ENCODE peak calls at places on chromosomes 2 and 18, in five cellular contexts. F is upper lobe of left lung, E is GM12878, J is K562, P is HepG2. L is an unnamed sample.

GRCh38 chr2:126681505-126681904 is 25.5 kb downstream of the GYPC start:
- ATAC-seq in F (no peak), E (no peak), J (no peak), P (no peak), L (no peak)

GRCh38 chr2:173230181-173230580 is 124.5 kb upstream of the CDCA7 start:
- ATAC-seq in F (no peak), E (no peak), J (no peak), P (no peak), L (no peak)

GRCh38 chr2:200275281-200276103 is 31.0 kb upstream of the SPATS2L start:
- ATAC-seq in F (no peak), E (no peak), J (no peak), P (no peak), L (no peak)

GRCh38 chr2:199581935-199582336 is 124.2 kb upstream of the SATB2 start:
- ATAC-seq in F (no peak), E (no peak), J (no peak), P (no peak), L (no peak)

GRCh38 chr2:111622859-111623258 is 261.1 kb downstream of the ANAPC1 start:
- ATAC-seq in F (no peak), E (no peak), J (no peak), P (no peak), L (no peak)

GRCh38 chr2:145360129-145360780 is 840.3 kb upstream of the ZEB2 start:
- ATAC-seq in F (no peak), E (no peak), J (no peak), P (no peak), L (no peak)

GRCh38 chr2:161199885-161200284 is 39.7 kb downstream of the TANK start:
- ATAC-seq in F (no peak), E (peak; percentile 81), J (no peak), P (no peak), L (no peak)

GRCh38 chr18:53458944-53459580 is 765.4 kb downstream of the MBD2 start:
- ATAC-seq in F (no peak), E (no peak), J (no peak), P (no peak), L (no peak)

GRCh38 chr2:88177556-88177955 is 7.4 kb downstream of the THNSL2 start:
- ATAC-seq in F (no peak), E (no peak), J (no peak), P (no peak), L (no peak)

GRCh38 chr18:47458483-47458882 is 207.0 kb upstream of the SKOR2 start:
- ATAC-seq in F (no peak), E (no peak), J (no peak), P (no peak), L (no peak)

GRCh38 chr2:138712212-138712979 is 67.8 kb downstream of the NXPH2 start:
- ATAC-seq in F (no peak), E (peak; percentile 93), J (no peak), P (peak; percentile 76), L (no peak)

GRCh38 chr18:13126966-13127598 is 91.5 kb upstream of the LDLRAD4 start:
- ATAC-seq in F (peak; percentile 21), E (no peak), J (peak; percentile 23), P (no peak), L (no peak)

GRCh38 chr2:222433381-222434173 is 9.2 kb downstream of the SGPP2 start:
- ATAC-seq in F (no peak), E (peak; percentile 77), J (no peak), P (no peak), L (no peak)

GRCh38 chr2:60247471-60247870 is 306.0 kb downstream of the BCL11A start:
- ATAC-seq in F (no peak), E (no peak), J (no peak), P (no peak), L (no peak)
- H3K27me3 ChIP-seq in F (no peaks in the 10 kb centered on the region), E (no peaks in the 10 kb centered on the region), J (no peaks in the 10 kb centered on the region), P (no peaks in the 10 kb centered on the region), L (no peaks in the 10 kb centered on the region)

GRCh38 chr18:70374154-70374553 is 85.3 kb downstream of the SOCS6 start:
- ATAC-seq in F (no peak), E (no peak), J (no peak), P (no peak), L (no peak)

GRCh38 chr18:70376137-70376913 is 87.5 kb downstream of the SOCS6 start:
- ATAC-seq in F (no peak), E (no peak), J (no peak), P (peak; percentile 43), L (no peak)

GRCh38 chr18:70377857-70378701 is 89.2 kb downstream of the SOCS6 start:
- ATAC-seq in F (no peak), E (no peak), J (peak; percentile 83), P (peak; percentile 12), L (no peak)

GRCh38 chr18:70377317-70377799 is 88.5 kb downstream of the SOCS6 start:
- ATAC-seq in F (no peak), E (no peak), J (no peak), P (peak; percentile 62), L (no peak)

DNA sequence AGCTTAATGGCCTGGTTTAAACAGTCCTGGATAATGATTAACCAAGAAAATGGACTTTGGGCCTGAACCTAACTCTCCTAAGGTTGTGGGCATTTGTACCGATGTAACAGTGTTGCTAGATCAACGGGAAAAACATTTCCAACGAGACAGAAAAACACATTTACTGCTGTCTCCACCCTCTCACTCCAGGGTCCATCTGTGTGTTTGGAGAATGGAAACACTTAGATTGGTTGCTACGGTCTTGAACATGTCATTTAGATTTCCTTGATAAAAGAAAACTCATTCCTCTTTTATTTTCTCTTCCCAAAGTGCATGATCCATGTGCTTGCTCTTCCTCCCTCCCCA is 88.0 kb downstream of the SOCS6 start:
- ATAC-seq in F (no peak), E (no peak), J (no peak), P (peak; percentile 80), L (no peak)
- TF ChIP-seq EP300 in F (no peak), E (no peak), J (no peak), P (peak; percentile 92), L (no peak)

GRCh38 chr2:197870137-197870536 is 65.7 kb downstream of the PLCL1 start:
- ATAC-seq in F (no peak), E (no peak), J (no peak), P (no peak), L (no peak)
- TF ChIP-seq POLR2A in F (no peak), E (no peak), J (no peak), P (no peak), L (no peak)

DNA sequence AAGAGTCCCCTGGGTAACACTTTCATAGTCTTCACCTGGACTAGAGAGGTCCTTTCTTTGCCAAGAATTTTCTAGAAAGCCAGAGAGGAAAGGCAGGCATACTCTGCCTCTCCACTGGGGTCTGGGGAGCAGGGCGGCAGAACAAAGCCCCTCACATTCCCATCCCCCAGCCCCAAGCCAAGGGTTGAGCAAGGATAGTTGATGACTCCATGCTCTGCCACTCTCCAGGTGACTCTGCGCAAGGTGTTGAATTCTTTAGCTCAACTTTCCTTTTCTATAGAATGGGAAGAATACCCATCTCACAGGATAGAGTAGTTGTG is 2.9 kb upstream of the GDF7 start:
- ATAC-seq in F (no peak), E (no peak), J (no peak), P (no peak), L (no peak)
- H3K27me3 ChIP-seq in F (no peaks in the 10 kb centered on the region), E (peaks cover 15% of the 10 kb centered on the region), J (peaks cover 34% of the 10 kb centered on the region), P (peaks cover 52% of the 10 kb centered on the region), L (peaks cover 79% of the 10 kb centered on the region)

GRCh38 chr2:64523667-64524603 is at the start of gene AFTPH:
- ATAC-seq in F (peak; percentile 100), E (peak; percentile 86), J (peak; percentile 97), P (peak; percentile 96), L (peak; percentile 99)
- TF ChIP-seq EP300 in F (no peak), E (peak; percentile 53), J (no peak), P (peak; percentile 54), L (no peak)

GRCh38 chr2:31579996-31580320 is 780 bp downstream of the SRD5A2 start:
- ATAC-seq in F (no peak), E (no peak), J (no peak), P (no peak), L (no peak)
- TF ChIP-seq POLR2A in F (no peak), E (no peak), J (no peak), P (no peak), L (no peak)

GRCh38 chr2:242032780-242033656 is 163.5 kb downstream of the RTP5 start:
- ATAC-seq in F (peak; percentile 50), E (no peak), J (no peak), P (no peak), L (no peak)
- H3K27me3 ChIP-seq in F (no peaks in the 10 kb centered on the region), E (peaks cover 3% of the 10 kb centered on the region), J (peaks cover 56% of the 10 kb centered on the region), P (peaks cover 77% of the 10 kb centered on the region), L (peaks cover 44% of the 10 kb centered on the region)

GRCh38 chr2:217832115-217832514 is 170.7 kb downstream of the TNS1 start:
- ATAC-seq in F (no peak), E (no peak), J (no peak), P (no peak), L (no peak)
- TF ChIP-seq EP300 in F (no peak), E (no peak), J (no peak), P (no peak), L (no peak)

GRCh38 chr18:3251249-3251962 is 3.8 kb downstream of the MYL12A start:
- ATAC-seq in F (no peak), E (no peak), J (no peak), P (no peak), L (no peak)
- TF ChIP-seq POLR2A in F (no peak), E (peak; percentile 28), J (peak; percentile 68), P (no peak), L (no peak)